ENCODE peak calls at places on chromosomes 7 and 10, in six cellular contexts. One of them, this sample, is unnamed.

GRCh38 chr10:91162050-91162494 is 58.4 kb upstream of the PCGF5 start:
- DNase-seq in activated effector memory CD4-positive, alpha-beta T cell treated with Interleukin-2 at 50 U/mL for 16 hours: no peak
- DNase-seq in stimulated activated CD4-positive, alpha-beta T cell treated with anti-CD3 and anti-CD28 coated beads, Interleukin-15, amount 100 ng/mL, for 1 hour: no peak
- DNase-seq in pulmonary artery endothelial cell: no peak
- DNase-seq in A549: peak
- DNase-seq in NCI-H1436: no peak
- DNase-seq in this sample: no peak

GRCh38 chr7:31055501-31055900 is 3.4 kb downstream of the ADCYAP1R1 start:
- DNase-seq in NCI-H1436: no peak
- DNase-seq in stimulated activated CD4-positive, alpha-beta T cell treated with anti-CD3 and anti-CD28 coated beads, Interleukin-15, amount 100 ng/mL, for 1 hour: no peak
- DNase-seq in pulmonary artery endothelial cell: no peak
- DNase-seq in A549: no peak
- DNase-seq in activated effector memory CD4-positive, alpha-beta T cell treated with Interleukin-2 at 50 U/mL for 16 hours: no peak
- DNase-seq in this sample: no peak

GRCh38 chr7:8065356-8065813 is 96.8 kb downstream of the GLCCI1 start:
- DNase-seq in NCI-H1436: no peak
- DNase-seq in pulmonary artery endothelial cell: no peak
- DNase-seq in activated effector memory CD4-positive, alpha-beta T cell treated with Interleukin-2 at 50 U/mL for 16 hours: no peak
- DNase-seq in A549: no peak
- DNase-seq in stimulated activated CD4-positive, alpha-beta T cell treated with anti-CD3 and anti-CD28 coated beads, Interleukin-15, amount 100 ng/mL, for 1 hour: no peak
- DNase-seq in this sample: no peak

GRCh38 chr7:19353158-19353557 is 207.9 kb upstream of the FERD3L start:
- DNase-seq in pulmonary artery endothelial cell: no peak
- DNase-seq in A549: no peak
- DNase-seq in activated effector memory CD4-positive, alpha-beta T cell treated with Interleukin-2 at 50 U/mL for 16 hours: no peak
- DNase-seq in stimulated activated CD4-positive, alpha-beta T cell treated with anti-CD3 and anti-CD28 coated beads, Interleukin-15, amount 100 ng/mL, for 1 hour: no peak
- DNase-seq in NCI-H1436: no peak
- DNase-seq in this sample: no peak

GRCh38 chr7:70143089-70144044 is 545.1 kb downstream of the AUTS2 start:
- DNase-seq in activated effector memory CD4-positive, alpha-beta T cell treated with Interleukin-2 at 50 U/mL for 16 hours: no peak
- DNase-seq in stimulated activated CD4-positive, alpha-beta T cell treated with anti-CD3 and anti-CD28 coated beads, Interleukin-15, amount 100 ng/mL, for 1 hour: no peak
- DNase-seq in NCI-H1436: peak
- DNase-seq in A549: no peak
- DNase-seq in pulmonary artery endothelial cell: no peak
- DNase-seq in this sample: no peak

GRCh38 chr10:80382989-80383388 is 25.4 kb upstream of the PRXL2A start:
- DNase-seq in stimulated activated CD4-positive, alpha-beta T cell treated with anti-CD3 and anti-CD28 coated beads, Interleukin-15, amount 100 ng/mL, for 1 hour: no peak
- DNase-seq in A549: peak
- DNase-seq in activated effector memory CD4-positive, alpha-beta T cell treated with Interleukin-2 at 50 U/mL for 16 hours: peak
- DNase-seq in pulmonary artery endothelial cell: no peak
- DNase-seq in NCI-H1436: no peak
- DNase-seq in this sample: no peak

GRCh38 chr10:97321807-97322195 is 2.7 kb downstream of the FRAT1 start:
- DNase-seq in NCI-H1436: peak
- DNase-seq in pulmonary artery endothelial cell: no peak
- DNase-seq in activated effector memory CD4-positive, alpha-beta T cell treated with Interleukin-2 at 50 U/mL for 16 hours: no peak
- DNase-seq in A549: no peak
- DNase-seq in stimulated activated CD4-positive, alpha-beta T cell treated with anti-CD3 and anti-CD28 coated beads, Interleukin-15, amount 100 ng/mL, for 1 hour: no peak
- DNase-seq in this sample: no peak

GRCh38 chr10:117541405-117541908 is 1.1 kb upstream of the EMX2 start:
- DNase-seq in A549: no peak
- DNase-seq in NCI-H1436: no peak
- DNase-seq in stimulated activated CD4-positive, alpha-beta T cell treated with anti-CD3 and anti-CD28 coated beads, Interleukin-15, amount 100 ng/mL, for 1 hour: no peak
- DNase-seq in activated effector memory CD4-positive, alpha-beta T cell treated with Interleukin-2 at 50 U/mL for 16 hours: no peak
- DNase-seq in pulmonary artery endothelial cell: no peak
- DNase-seq in this sample: no peak

GRCh38 chr10:132447446-132448247 is 50.6 kb downstream of the PWWP2B start:
- DNase-seq in A549: peak
- DNase-seq in activated effector memory CD4-positive, alpha-beta T cell treated with Interleukin-2 at 50 U/mL for 16 hours: peak
- DNase-seq in NCI-H1436: no peak
- DNase-seq in pulmonary artery endothelial cell: no peak
- DNase-seq in stimulated activated CD4-positive, alpha-beta T cell treated with anti-CD3 and anti-CD28 coated beads, Interleukin-15, amount 100 ng/mL, for 1 hour: peak
- DNase-seq in this sample: no peak

GRCh38 chr7:30923774-30924413 is 12.2 kb downstream of the AQP1 start:
- DNase-seq in NCI-H1436: no peak
- DNase-seq in pulmonary artery endothelial cell: no peak
- DNase-seq in A549: no peak
- DNase-seq in stimulated activated CD4-positive, alpha-beta T cell treated with anti-CD3 and anti-CD28 coated beads, Interleukin-15, amount 100 ng/mL, for 1 hour: no peak
- DNase-seq in activated effector memory CD4-positive, alpha-beta T cell treated with Interleukin-2 at 50 U/mL for 16 hours: no peak
- DNase-seq in this sample: no peak

GRCh38 chr7:31758770-31759169 is 71.8 kb downstream of the PPP1R17 start:
- DNase-seq in pulmonary artery endothelial cell: no peak
- DNase-seq in stimulated activated CD4-positive, alpha-beta T cell treated with anti-CD3 and anti-CD28 coated beads, Interleukin-15, amount 100 ng/mL, for 1 hour: no peak
- DNase-seq in NCI-H1436: no peak
- DNase-seq in A549: no peak
- DNase-seq in activated effector memory CD4-positive, alpha-beta T cell treated with Interleukin-2 at 50 U/mL for 16 hours: no peak
- DNase-seq in this sample: no peak

GRCh38 chr10:15433850-15434537 is 62.9 kb upstream of the FAM171A1 start:
- DNase-seq in activated effector memory CD4-positive, alpha-beta T cell treated with Interleukin-2 at 50 U/mL for 16 hours: no peak
- DNase-seq in pulmonary artery endothelial cell: peak
- DNase-seq in A549: peak
- DNase-seq in stimulated activated CD4-positive, alpha-beta T cell treated with anti-CD3 and anti-CD28 coated beads, Interleukin-15, amount 100 ng/mL, for 1 hour: no peak
- DNase-seq in NCI-H1436: peak
- DNase-seq in this sample: no peak

GRCh38 chr7:150411606-150412005 is 32.5 kb downstream of the ZNF775 start:
- DNase-seq in NCI-H1436: no peak
- DNase-seq in A549: no peak
- DNase-seq in pulmonary artery endothelial cell: no peak
- DNase-seq in activated effector memory CD4-positive, alpha-beta T cell treated with Interleukin-2 at 50 U/mL for 16 hours: no peak
- DNase-seq in stimulated activated CD4-positive, alpha-beta T cell treated with anti-CD3 and anti-CD28 coated beads, Interleukin-15, amount 100 ng/mL, for 1 hour: no peak
- DNase-seq in this sample: no peak